ENCODE peak calls at places on chromosomes 13 and 19, in eight cellular contexts. L is endothelial cell, S is ascending aorta, E is heart left ventricle, A is omental fat pad, F is left lung, Q is right atrium auricular region, V is BE2C. P is an unnamed sample.

GRCh38 chr19:48051345-48052033 is 7.6 kb upstream of the CABP5 start:
- DNase-seq in V (no peak), F (no peak), S (no peak), E (no peak), A (no peak), L (no peak), Q (no peak), P (no peak)

GRCh38 chr19:8526345-8527062 is 12.5 kb upstream of the ZNF414 start:
- DNase-seq in L (peak), S (peak), F (peak), Q (peak), E (peak), A (peak), V (peak), P (peak)

GRCh38 chr19:58001895-58002369 is 688 bp downstream of the ZNF606 start:
- DNase-seq in Q (no peak), S (no peak), A (no peak), E (no peak), F (no peak), L (no peak), V (peak), P (no peak)

GRCh38 chr19:49098795-49099194 is 13.5 kb downstream of the SNRNP70 start:
- DNase-seq in E (no peak), F (no peak), L (no peak), A (no peak), V (no peak), Q (no peak), S (no peak), P (no peak)

GRCh38 chr13:84870190-84870589 is 929.0 kb downstream of the SLITRK6 start:
- DNase-seq in V (peak), L (no peak), A (no peak), F (no peak), S (no peak), E (no peak), Q (no peak), P (no peak)

GRCh38 chr19:3108775-3109174 is 14.6 kb downstream of the GNA11 start:
- DNase-seq in V (peak), A (peak), F (no peak), E (no peak), L (peak), S (no peak), Q (peak), P (peak)

GRCh38 chr19:46963093-46963734 is 56.4 kb upstream of the NPAS1 start:
- DNase-seq in F (no peak), Q (no peak), E (no peak), V (no peak), S (no peak), A (no peak), L (no peak), P (no peak)

GRCh38 chr13:47415048-47415447 is 518.2 kb upstream of the HTR2A start:
- DNase-seq in E (no peak), F (no peak), S (no peak), Q (no peak), V (no peak), A (no peak), L (no peak), P (no peak)

GRCh38 chr13:40792284-40793051 is 3.1 kb downstream of the SLC25A15 start:
- DNase-seq in A (no peak), E (no peak), L (no peak), F (no peak), S (no peak), V (no peak), Q (peak), P (no peak)

GRCh38 chr19:428144-428543 is 19.2 kb upstream of the C2CD4C start:
- DNase-seq in F (no peak), L (no peak), Q (no peak), V (no peak), S (no peak), A (no peak), E (peak), P (no peak)

GRCh38 chr19:44277331-44277730 is 17.6 kb downstream of the ZNF233 start:
- DNase-seq in E (no peak), F (no peak), V (no peak), L (no peak), Q (no peak), S (no peak), A (no peak), P (no peak)

GRCh38 chr19:30784850-30785459 is 412.8 kb downstream of the ZNF536 start:
- DNase-seq in E (peak), A (no peak), S (no peak), L (peak), Q (peak), V (peak), F (peak), P (peak)

GRCh38 chr13:30676672-30677071 is 58.7 kb upstream of the ALOX5AP start:
- DNase-seq in E (no peak), L (no peak), S (no peak), Q (no peak), V (no peak), F (no peak), A (no peak), P (no peak)

GRCh38 chr19:54420383-54421168 is 5.3 kb downstream of the TTYH1 start:
- DNase-seq in A (no peak), L (peak), S (no peak), E (peak), F (no peak), Q (no peak), V (no peak), P (peak)

GRCh38 chr13:30978981-30979956 is 46.8 kb downstream of the TEX26 start:
- DNase-seq in F (peak), S (no peak), E (no peak), V (peak), A (no peak), Q (no peak), L (peak), P (no peak)

GRCh38 chr19:33535176-33535575 is 13.6 kb upstream of the PEPD start:
- DNase-seq in V (no peak), A (no peak), F (no peak), L (no peak), Q (no peak), S (no peak), E (no peak), P (no peak)

GRCh38 chr19:47186337-47187022 is 44.5 kb downstream of the BBC3 start:
- DNase-seq in L (no peak), A (no peak), V (no peak), Q (no peak), S (no peak), E (no peak), F (no peak), P (no peak)

GRCh38 chr13:113489171-113489548 is 1.4 kb downstream of the DCUN1D2 start:
- DNase-seq in E (no peak), V (no peak), S (no peak), A (no peak), L (no peak), Q (no peak), F (no peak), P (no peak)

GRCh38 chr19:7986321-7987083 is 18.9 kb downstream of the ELAVL1 start:
- DNase-seq in Q (no peak), A (no peak), S (no peak), V (no peak), F (no peak), L (no peak), E (no peak), P (no peak)

GRCh38 chr19:53892981-53893325 is 11.0 kb downstream of the PRKCG start:
- DNase-seq in L (no peak), V (peak), Q (no peak), S (no peak), A (no peak), F (no peak), E (no peak), P (no peak)

GRCh38 chr13:48591889-48592725 is 59.2 kb upstream of the RCBTB2 start:
- DNase-seq in S (no peak), Q (no peak), E (no peak), L (no peak), F (no peak), A (no peak), V (no peak), P (no peak)

GRCh38 chr19:49301165-49301865 is 23.7 kb downstream of the SLC6A16 start:
- DNase-seq in S (no peak), Q (peak), A (peak), E (peak), F (peak), L (peak), V (peak), P (peak)

GRCh38 chr19:48629599-48630288 is 7.4 kb downstream of the DBP start:
- DNase-seq in A (no peak), V (peak), L (peak), S (no peak), E (peak), F (no peak), Q (peak), P (peak)

GRCh38 chr13:91399189-91400093 is 1.0 kb downstream of the GPC5 start:
- DNase-seq in A (no peak), S (no peak), F (no peak), E (peak), Q (no peak), L (no peak), V (no peak), P (no peak)

GRCh38 chr13:81551036-81551435 is 1210.1 kb upstream of the SPRY2 start:
- DNase-seq in E (no peak), Q (no peak), V (no peak), S (no peak), L (no peak), A (no peak), F (no peak), P (no peak)

GRCh38 chr13:91155512-91156114 is 191.9 kb upstream of the MIR17HG start:
- DNase-seq in Q (no peak), E (no peak), F (no peak), A (no peak), L (no peak), S (no peak), V (no peak), P (no peak)

GRCh38 chr13:48849515-48849914 is 126.2 kb upstream of the FNDC3A start:
- DNase-seq in L (no peak), V (no peak), S (no peak), F (no peak), E (no peak), Q (no peak), A (no peak), P (no peak)

GRCh38 chr19:48842744-48843162 is 6.5 kb upstream of the HSD17B14 start:
- DNase-seq in S (no peak), L (peak), V (peak), F (no peak), Q (no peak), A (no peak), E (no peak), P (no peak)

GRCh38 chr19:1836458-1837221 is 11.6 kb downstream of the REXO1 start:
- DNase-seq in A (no peak), V (peak), S (no peak), F (no peak), E (no peak), L (no peak), Q (no peak), P (no peak)

GRCh38 chr19:39943586-39943985 is 9.2 kb upstream of the FCGBP start:
- DNase-seq in E (no peak), V (no peak), S (no peak), A (no peak), L (no peak), F (no peak), Q (no peak), P (no peak)

GRCh38 chr19:18280247-18281081 is 958 bp downstream of the JUND start:
- DNase-seq in V (peak), Q (peak), E (peak), S (no peak), A (peak), L (peak), F (peak), P (peak)

GRCh38 chr19:6065685-6066365 is 44.5 kb downstream of the RFX2 start:
- DNase-seq in V (no peak), Q (peak), S (no peak), E (no peak), L (peak), F (peak), A (peak), P (peak)

GRCh38 chr19:49791776-49792445 is 21.2 kb downstream of the FUZ start:
- DNase-seq in Q (no peak), V (no peak), F (no peak), L (no peak), A (no peak), E (no peak), S (no peak), P (no peak)

GRCh38 chr19:3111586-3112247 is 17.6 kb downstream of the GNA11 start:
- DNase-seq in L (no peak), S (no peak), V (no peak), Q (no peak), F (no peak), E (no peak), A (no peak), P (no peak)

GRCh38 chr13:28657784-28658538 is 969 bp upstream of the POMP start:
- DNase-seq in F (no peak), A (no peak), V (no peak), S (no peak), E (no peak), L (no peak), Q (no peak), P (no peak)

GRCh38 chr13:28658539-28658795 is 463 bp upstream of the POMP start:
- DNase-seq in A (no peak), Q (no peak), V (peak), E (no peak), F (no peak), S (no peak), L (no peak), P (no peak)

GRCh38 chr13:28655566-28655965 is 3.4 kb upstream of the POMP start:
- DNase-seq in E (no peak), Q (no peak), V (no peak), A (no peak), L (no peak), F (no peak), S (no peak), P (no peak)

GRCh38 chr13:28659611-28659970 is 661 bp downstream of the POMP start:
- DNase-seq in S (no peak), V (no peak), L (no peak), A (no peak), Q (no peak), F (no peak), E (no peak), P (no peak)

GRCh38 chr13:28658796-28659610 is at the start of gene POMP:
- DNase-seq in V (peak), S (peak), Q (peak), A (peak), E (peak), L (peak), F (peak), P (peak)
- TF ChIP-seq CTCF in V (no peak), S (no peak), Q (no peak), A (no peak), E (peak), L (no peak), F (no peak), P (no peak)

GRCh38 chr19:42113641-42114348 is 18.5 kb downstream of the POU2F2 start:
- DNase-seq in S (peak), A (no peak), V (peak), F (no peak), Q (no peak), L (peak), E (no peak), P (no peak)
- TF ChIP-seq CTCF in S (no peak), A (no peak), V (peak), F (no peak), Q (no peak), L (no peak), E (no peak), P (no peak)

GRCh38 chr19:16017138-16017490 is 59.2 kb upstream of the TPM4 start:
- DNase-seq in V (no peak), S (no peak), L (no peak), E (no peak), F (no peak), A (no peak), Q (no peak), P (no peak)

GRCh38 chr19:16016226-16017137 is 59.8 kb upstream of the TPM4 start:
- DNase-seq in E (no peak), L (no peak), Q (no peak), A (no peak), S (no peak), F (no peak), V (no peak), P (no peak)

GRCh38 chr19:16018106-16018755 is 58.1 kb upstream of the TPM4 start:
- DNase-seq in L (no peak), A (no peak), S (no peak), E (no peak), V (no peak), Q (no peak), F (no peak), P (no peak)

GRCh38 chr19:16019691-16020448 is 56.4 kb upstream of the TPM4 start:
- DNase-seq in Q (no peak), E (no peak), S (no peak), F (no peak), V (no peak), L (no peak), A (no peak), P (no peak)

GRCh38 chr19:16018801-16019551 is 57.3 kb upstream of the TPM4 start:
- DNase-seq in V (no peak), F (no peak), E (no peak), S (no peak), Q (no peak), A (no peak), L (no peak), P (no peak)
- TF ChIP-seq CTCF in V (no peak), F (no peak), E (no peak), S (no peak), Q (no peak), A (no peak), L (no peak), P (no peak)

DNA sequence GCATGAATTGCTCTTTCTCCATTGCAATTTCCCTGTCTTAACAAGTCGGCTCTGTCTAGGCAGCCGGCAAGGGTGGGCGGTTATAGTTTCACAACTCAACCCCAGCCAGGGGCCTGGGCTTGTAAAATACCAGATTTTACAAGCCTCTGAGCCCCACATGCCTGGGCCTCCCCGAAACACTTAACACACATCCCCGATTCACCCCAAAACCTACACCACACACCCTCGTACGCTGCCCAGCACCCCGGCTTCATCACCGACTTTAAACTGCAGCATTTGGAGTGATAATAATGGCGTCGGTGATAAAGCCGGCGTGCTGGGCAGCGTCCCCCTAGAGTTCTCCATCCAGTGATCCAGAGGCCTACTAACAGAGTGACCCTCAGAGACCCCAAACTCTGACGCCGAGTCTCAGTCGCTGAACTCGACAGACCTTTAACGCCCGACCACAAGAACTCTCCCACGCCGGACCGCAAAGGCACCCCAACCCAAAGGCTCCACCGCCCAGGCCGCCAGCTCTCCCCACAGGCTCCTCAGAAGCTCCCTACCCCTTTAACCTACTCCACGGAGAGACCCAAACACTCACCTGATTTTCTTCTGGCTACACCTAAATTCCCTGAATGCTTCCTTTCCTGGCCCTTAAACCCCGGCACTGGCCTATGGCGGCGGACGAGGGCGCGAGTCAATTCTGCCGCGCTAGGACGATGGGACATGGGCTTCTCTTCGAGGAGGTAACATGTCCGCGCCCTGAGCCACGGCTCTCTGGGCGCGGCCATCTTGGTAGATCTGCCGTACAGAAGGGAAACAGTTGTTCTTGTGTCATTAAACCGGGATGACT is at the start of gene ZNF649:
- DNase-seq in L (peak), A (no peak), V (peak), S (peak), F (peak), E (peak), Q (peak), P (peak)
- TF ChIP-seq CTCF in L (no peak), A (no peak), V (no peak), S (no peak), F (no peak), E (no peak), Q (peak), P (peak)

DNA sequence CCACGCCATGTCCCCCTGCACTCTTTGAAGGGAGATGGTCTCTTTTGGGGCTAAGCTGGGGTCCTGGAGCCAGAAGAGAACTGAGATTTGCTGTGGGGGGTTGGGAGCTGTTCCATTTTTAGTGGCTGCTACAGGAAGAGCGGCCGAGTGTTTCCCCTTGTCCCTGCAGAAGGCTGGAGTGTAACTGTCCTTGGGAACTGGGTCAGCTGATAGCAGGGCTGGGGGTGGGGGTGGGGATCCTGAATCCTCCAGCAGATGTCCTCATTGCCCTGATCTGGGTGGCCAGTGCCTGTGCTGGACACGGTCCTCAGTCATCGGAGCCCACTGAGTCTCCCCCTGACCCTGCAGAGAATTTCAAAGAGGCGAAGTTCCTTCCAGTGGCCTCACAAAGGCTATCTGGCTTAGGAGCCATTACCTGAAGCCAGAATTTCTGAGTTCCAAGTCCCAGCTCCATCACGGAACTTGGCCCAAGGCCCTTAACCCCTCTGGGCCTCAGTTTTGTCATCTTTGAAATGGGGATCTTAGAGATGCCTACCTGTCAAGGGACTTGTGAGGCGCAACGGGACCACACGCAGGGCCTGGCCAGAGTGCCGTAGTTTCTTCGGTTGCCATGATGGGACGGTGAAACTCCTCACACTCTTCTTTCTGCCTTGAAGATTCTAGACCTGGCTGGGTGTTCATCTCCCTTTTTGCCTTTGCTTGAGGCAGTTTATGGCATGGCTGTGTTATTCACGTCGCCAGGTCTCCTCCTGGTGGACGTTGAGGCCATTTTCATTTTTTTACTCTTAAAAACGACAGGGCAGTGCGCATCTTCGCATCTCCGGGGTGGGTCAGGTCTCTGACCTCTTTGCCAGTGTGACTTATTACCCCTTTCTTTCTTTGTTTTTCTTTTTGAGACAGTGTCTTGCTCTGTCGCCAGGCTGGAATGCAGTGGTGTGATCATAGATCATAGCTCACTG is 51.9 kb downstream of the DNM2 start:
- DNase-seq in Q (peak), A (no peak), E (peak), V (peak), L (peak), S (no peak), F (no peak), P (peak)
- TF ChIP-seq CTCF in Q (peak), A (no peak), E (peak), V (peak), L (peak), S (peak), F (no peak), P (peak)

GRCh38 chr13:45410466-45410865 is 7.7 kb downstream of the SLC25A30 start:
- DNase-seq in F (no peak), A (no peak), S (no peak), L (no peak), Q (no peak), E (no peak), V (no peak), P (no peak)

GRCh38 chr13:45409993-45410392 is 8.2 kb downstream of the SLC25A30 start:
- DNase-seq in E (no peak), V (no peak), Q (no peak), F (no peak), S (no peak), L (no peak), A (no peak), P (no peak)

GRCh38 chr13:45403081-45403480 is 15.1 kb downstream of the SLC25A30 start:
- DNase-seq in E (no peak), F (no peak), L (no peak), V (no peak), A (no peak), S (no peak), Q (no peak), P (no peak)

GRCh38 chr13:45402641-45403040 is 15.5 kb downstream of the SLC25A30 start:
- DNase-seq in S (no peak), L (no peak), V (no peak), Q (no peak), A (no peak), E (no peak), F (no peak), P (no peak)

GRCh38 chr13:45406421-45406820 is 11.8 kb downstream of the SLC25A30 start:
- DNase-seq in V (no peak), Q (no peak), S (no peak), A (no peak), E (no peak), L (no peak), F (no peak), P (no peak)
- TF ChIP-seq CTCF in V (no peak), Q (no peak), S (no peak), A (no peak), E (no peak), L (no peak), F (no peak), P (no peak)

GRCh38 chr13:97753942-97754670 is 199.4 kb upstream of the IPO5 start:
- DNase-seq in E (no peak), V (no peak), L (no peak), A (no peak), S (no peak), F (no peak), Q (no peak), P (no peak)
- TF ChIP-seq CTCF in E (no peak), V (peak), L (peak), A (no peak), S (no peak), F (no peak), Q (no peak), P (no peak)

P was measured in left ventricle myocardium inferior.